ENCODE peak calls at places on chromosome 13, in six cellular contexts. One of them, this sample, is unnamed.

GRCh38 chr13:48819376-48819775 is 156.3 kb upstream of the FNDC3A start:
- DNase-seq in brain microvascular endothelial cell: no peak
- DNase-seq in central memory CD8-positive, alpha-beta T cell: no peak
- DNase-seq in activated CD8-positive, alpha-beta memory T cell treated with anti-CD3 and anti-CD28 coated beads for 1 hour: no peak
- DNase-seq in tibial nerve: no peak
- DNase-seq in midbrain: no peak
- DNase-seq in this sample: no peak

GRCh38 chr13:66556306-66556705 is 673.8 kb downstream of the PCDH9 start:
- DNase-seq in brain microvascular endothelial cell: no peak
- DNase-seq in central memory CD8-positive, alpha-beta T cell: no peak
- DNase-seq in activated CD8-positive, alpha-beta memory T cell treated with anti-CD3 and anti-CD28 coated beads for 1 hour: no peak
- DNase-seq in tibial nerve: no peak
- DNase-seq in midbrain: no peak
- DNase-seq in this sample: no peak

GRCh38 chr13:34459856-34460255 is 482.2 kb upstream of the NBEA start:
- DNase-seq in brain microvascular endothelial cell: no peak
- DNase-seq in central memory CD8-positive, alpha-beta T cell: no peak
- DNase-seq in activated CD8-positive, alpha-beta memory T cell treated with anti-CD3 and anti-CD28 coated beads for 1 hour: no peak
- DNase-seq in tibial nerve: no peak
- DNase-seq in midbrain: no peak
- DNase-seq in this sample: no peak

GRCh38 chr13:63299995-63300394 is 1884.3 kb upstream of the PCDH20 start:
- DNase-seq in brain microvascular endothelial cell: no peak
- DNase-seq in central memory CD8-positive, alpha-beta T cell: no peak
- DNase-seq in activated CD8-positive, alpha-beta memory T cell treated with anti-CD3 and anti-CD28 coated beads for 1 hour: no peak
- DNase-seq in tibial nerve: no peak
- DNase-seq in midbrain: no peak
- DNase-seq in this sample: no peak

GRCh38 chr13:95164830-95165229 is 136.4 kb downstream of the ABCC4 start:
- DNase-seq in brain microvascular endothelial cell: no peak
- DNase-seq in central memory CD8-positive, alpha-beta T cell: no peak
- DNase-seq in activated CD8-positive, alpha-beta memory T cell treated with anti-CD3 and anti-CD28 coated beads for 1 hour: no peak
- DNase-seq in tibial nerve: no peak
- DNase-seq in midbrain: no peak
- DNase-seq in this sample: no peak

GRCh38 chr13:44921931-44922758 is 67.1 kb downstream of the NUFIP1 start:
- DNase-seq in brain microvascular endothelial cell: peak
- DNase-seq in central memory CD8-positive, alpha-beta T cell: no peak
- DNase-seq in activated CD8-positive, alpha-beta memory T cell treated with anti-CD3 and anti-CD28 coated beads for 1 hour: no peak
- DNase-seq in tibial nerve: peak
- DNase-seq in midbrain: no peak
- DNase-seq in this sample: no peak

GRCh38 chr13:30685320-30685859 is 50.0 kb upstream of the ALOX5AP start:
- DNase-seq in brain microvascular endothelial cell: no peak
- DNase-seq in central memory CD8-positive, alpha-beta T cell: no peak
- DNase-seq in activated CD8-positive, alpha-beta memory T cell treated with anti-CD3 and anti-CD28 coated beads for 1 hour: no peak
- DNase-seq in tibial nerve: no peak
- DNase-seq in midbrain: no peak
- DNase-seq in this sample: no peak

GRCh38 chr13:95100525-95101121 is 200.6 kb downstream of the ABCC4 start:
- DNase-seq in brain microvascular endothelial cell: peak
- DNase-seq in central memory CD8-positive, alpha-beta T cell: no peak
- DNase-seq in activated CD8-positive, alpha-beta memory T cell treated with anti-CD3 and anti-CD28 coated beads for 1 hour: no peak
- DNase-seq in tibial nerve: no peak
- DNase-seq in midbrain: no peak
- DNase-seq in this sample: no peak

This sample was measured in putamen.